ENCODE peak calls at places on chromosomes 16 and 17, in four cellular contexts. One of them, this sample, is unnamed.

GRCh38 chr17:7404737-7405412 is 978 bp upstream of the TMEM256 start:
- DNase-seq in T-helper 17 cell: no peak
- DNase-seq in memory B cell: no peak
- DNase-seq in activated CD4-positive, alpha-beta T cell treated with anti-CD3 and anti-CD28 coated beads, Interleukin-2, amount 50 U/mL, for 1 hour: peak; percentile 72
- DNase-seq in this sample: peak; percentile 55

GRCh38 chr17:2289878-2290478 is 13.6 kb downstream of the SMG6 start:
- DNase-seq in activated CD4-positive, alpha-beta T cell treated with anti-CD3 and anti-CD28 coated beads, Interleukin-2, amount 50 U/mL, for 1 hour: no peak
- DNase-seq in T-helper 17 cell: no peak
- DNase-seq in memory B cell: no peak
- DNase-seq in this sample: no peak

GRCh38 chr17:80822700-80823410 is 168.8 kb upstream of the CHMP6 start:
- DNase-seq in memory B cell: no peak
- DNase-seq in activated CD4-positive, alpha-beta T cell treated with anti-CD3 and anti-CD28 coated beads, Interleukin-2, amount 50 U/mL, for 1 hour: no peak
- DNase-seq in T-helper 17 cell: no peak
- DNase-seq in this sample: no peak

GRCh38 chr17:59842901-59843652 is 49.7 kb downstream of the TUBD1 start:
- DNase-seq in T-helper 17 cell: no peak
- DNase-seq in memory B cell: no peak
- DNase-seq in activated CD4-positive, alpha-beta T cell treated with anti-CD3 and anti-CD28 coated beads, Interleukin-2, amount 50 U/mL, for 1 hour: peak; percentile 45
- DNase-seq in this sample: no peak

GRCh38 chr17:72122668-72123495 is 2.1 kb downstream of the SOX9 start:
- DNase-seq in activated CD4-positive, alpha-beta T cell treated with anti-CD3 and anti-CD28 coated beads, Interleukin-2, amount 50 U/mL, for 1 hour: no peak
- DNase-seq in memory B cell: no peak
- DNase-seq in T-helper 17 cell: no peak
- DNase-seq in this sample: no peak

GRCh38 chr17:73482251-73482661 is 162.0 kb downstream of the SDK2 start:
- DNase-seq in T-helper 17 cell: no peak
- DNase-seq in activated CD4-positive, alpha-beta T cell treated with anti-CD3 and anti-CD28 coated beads, Interleukin-2, amount 50 U/mL, for 1 hour: no peak
- DNase-seq in memory B cell: no peak
- DNase-seq in this sample: no peak

GRCh38 chr16:17343028-17343427 is 127.7 kb downstream of the XYLT1 start:
- DNase-seq in activated CD4-positive, alpha-beta T cell treated with anti-CD3 and anti-CD28 coated beads, Interleukin-2, amount 50 U/mL, for 1 hour: peak; percentile 26
- DNase-seq in T-helper 17 cell: no peak
- DNase-seq in memory B cell: no peak
- DNase-seq in this sample: peak; percentile 91

GRCh38 chr16:9364721-9365693 is 273.6 kb downstream of the HAPSTR1 start:
- DNase-seq in activated CD4-positive, alpha-beta T cell treated with anti-CD3 and anti-CD28 coated beads, Interleukin-2, amount 50 U/mL, for 1 hour: no peak
- DNase-seq in T-helper 17 cell: no peak
- DNase-seq in memory B cell: no peak
- DNase-seq in this sample: no peak

GRCh38 chr16:27995378-27995777 is 68.1 kb downstream of the GSG1L start:
- DNase-seq in memory B cell: no peak
- DNase-seq in activated CD4-positive, alpha-beta T cell treated with anti-CD3 and anti-CD28 coated beads, Interleukin-2, amount 50 U/mL, for 1 hour: no peak
- DNase-seq in T-helper 17 cell: no peak
- DNase-seq in this sample: no peak

GRCh38 chr17:72122002-72122310 is 1.1 kb downstream of the SOX9 start:
- DNase-seq in T-helper 17 cell: no peak
- DNase-seq in activated CD4-positive, alpha-beta T cell treated with anti-CD3 and anti-CD28 coated beads, Interleukin-2, amount 50 U/mL, for 1 hour: no peak
- DNase-seq in memory B cell: no peak
- DNase-seq in this sample: no peak

GRCh38 chr16:81440888-81441663 is 3.5 kb upstream of the CMIP start:
- DNase-seq in memory B cell: no peak
- DNase-seq in T-helper 17 cell: no peak
- DNase-seq in activated CD4-positive, alpha-beta T cell treated with anti-CD3 and anti-CD28 coated beads, Interleukin-2, amount 50 U/mL, for 1 hour: no peak
- DNase-seq in this sample: no peak

This sample was measured in AML-193.